ENCODE peak calls at places on chromosomes 16 and 17, in five cellular contexts. V is sigmoid colon, R is AG09309, Z is GM12864, X is stomach. S is an unnamed sample.

GRCh38 chr17:33968350-33969044 is 286.6 kb upstream of the CCL2 start:
- DNase-seq in Z (peak; percentile 82), R (no peak), X (no peak), V (no peak), S (no peak)

GRCh38 chr17:77445908-77446535 is 305.3 kb downstream of the SEC14L1 start:
- DNase-seq in Z (peak; percentile 76), R (no peak), X (peak; percentile 77), V (no peak), S (no peak)

GRCh38 chr17:21353326-21354010 is 22.7 kb upstream of the KCNJ12 start:
- DNase-seq in R (peak; percentile 28), X (no peak), Z (no peak), V (peak; percentile 64), S (peak; percentile 71)

GRCh38 chr17:64507418-64507766 is 615 bp downstream of the CEP95 start:
- DNase-seq in R (peak; percentile 43), X (no peak), V (no peak), Z (peak; percentile 41), S (peak; percentile 71)

GRCh38 chr17:27497696-27498095 is 41.4 kb downstream of the KSR1 start:
- DNase-seq in V (no peak), Z (no peak), R (no peak), X (no peak), S (peak; percentile 22)

GRCh38 chr17:51347851-51348584 is 87.7 kb downstream of the UTP18 start:
- DNase-seq in V (no peak), Z (no peak), X (no peak), R (no peak), S (no peak)

GRCh38 chr17:58630883-58631522 is 60.8 kb downstream of the TEX14 start:
- DNase-seq in Z (peak; percentile 90), X (peak; percentile 49), R (no peak), V (peak; percentile 73), S (no peak)

GRCh38 chr16:46583036-46583435 is 38.1 kb downstream of the SHCBP1 start:
- DNase-seq in R (no peak), V (no peak), X (no peak), Z (no peak), S (no peak)

GRCh38 chr17:17175917-17176316 is 30.2 kb downstream of the PLD6 start:
- DNase-seq in V (no peak), Z (no peak), X (no peak), R (no peak), S (no peak)

GRCh38 chr17:64183815-64184397 is 54.0 kb upstream of the ERN1 start:
- DNase-seq in R (no peak), X (no peak), V (no peak), Z (no peak), S (peak; percentile 78)

GRCh38 chr17:31571124-31571892 is 179.8 kb downstream of the RAB11FIP4 start:
- DNase-seq in X (peak; percentile 74), R (no peak), V (peak; percentile 96), Z (no peak), S (peak; percentile 96)

GRCh38 chr17:69597898-69598692 is 183.6 kb downstream of the MAP2K6 start:
- DNase-seq in R (no peak), Z (no peak), X (no peak), V (no peak), S (peak; percentile 63)

GRCh38 chr16:19474617-19475016 is 47.3 kb downstream of the GDE1 start:
- DNase-seq in V (no peak), Z (no peak), X (no peak), R (no peak), S (no peak)

GRCh38 chr16:66247516-66248089 is 118.9 kb upstream of the CDH5 start:
- DNase-seq in V (peak; percentile 77), X (no peak), R (no peak), Z (no peak), S (no peak)

GRCh38 chr17:82384051-82384729 is 12.6 kb downstream of the UTS2R start:
- DNase-seq in X (no peak), V (no peak), Z (no peak), R (no peak), S (no peak)

GRCh38 chr17:231966-232807 is 50.7 kb upstream of the DOC2B start:
- DNase-seq in X (no peak), V (peak; percentile 48), R (no peak), Z (no peak), S (no peak)

GRCh38 chr17:81999975-82000802 is 22.5 kb downstream of the CENPX start:
- DNase-seq in V (no peak), R (no peak), X (no peak), Z (no peak), S (no peak)

GRCh38 chr16:22144520-22144919 is 17.8 kb upstream of the SDR42E2 start:
- DNase-seq in V (no peak), X (no peak), Z (no peak), R (no peak), S (no peak)

GRCh38 chr16:31202402-31203385 is at the start of gene PYCARD:
- DNase-seq in Z (no peak), X (peak; percentile 45), R (no peak), V (peak; percentile 81), S (peak; percentile 32)

GRCh38 chr17:319266-319665 is 33.3 kb downstream of the RPH3AL start:
- DNase-seq in Z (no peak), X (no peak), V (peak; percentile 56), R (no peak), S (no peak)

GRCh38 chr17:8408371-8408770 is 10.7 kb upstream of the RNF222 start:
- DNase-seq in R (no peak), X (peak; percentile 49), Z (no peak), V (no peak), S (no peak)
- H3K4me3 ChIP-seq in R (no peak overlapping the region), X (no peak overlapping the region), Z (no peak overlapping the region), V (no peak overlapping the region), S (no peak overlapping the region)

GRCh38 chr17:9002610-9003354 is 18.5 kb upstream of the NTN1 start:
- DNase-seq in Z (no peak), R (no peak), V (no peak), X (no peak), S (no peak)
- TF ChIP-seq CTCF in Z (peak; percentile 31), R (no peak), V (peak; percentile 24), X (peak; percentile 20), S (no peak)

GRCh38 chr17:1485748-1486376 is 6.6 kb downstream of the MYO1C start:
- DNase-seq in V (peak; percentile 89), R (no peak), X (peak; percentile 73), Z (no peak), S (peak; percentile 73)
- H3K4me3 ChIP-seq in V (peak overlapping the region; percentile 86), R (peak overlapping the region; percentile 58), X (peak overlapping the region; percentile 72), Z (peak overlapping the region; percentile 78), S (peak overlapping the region; percentile 84)

DNA sequence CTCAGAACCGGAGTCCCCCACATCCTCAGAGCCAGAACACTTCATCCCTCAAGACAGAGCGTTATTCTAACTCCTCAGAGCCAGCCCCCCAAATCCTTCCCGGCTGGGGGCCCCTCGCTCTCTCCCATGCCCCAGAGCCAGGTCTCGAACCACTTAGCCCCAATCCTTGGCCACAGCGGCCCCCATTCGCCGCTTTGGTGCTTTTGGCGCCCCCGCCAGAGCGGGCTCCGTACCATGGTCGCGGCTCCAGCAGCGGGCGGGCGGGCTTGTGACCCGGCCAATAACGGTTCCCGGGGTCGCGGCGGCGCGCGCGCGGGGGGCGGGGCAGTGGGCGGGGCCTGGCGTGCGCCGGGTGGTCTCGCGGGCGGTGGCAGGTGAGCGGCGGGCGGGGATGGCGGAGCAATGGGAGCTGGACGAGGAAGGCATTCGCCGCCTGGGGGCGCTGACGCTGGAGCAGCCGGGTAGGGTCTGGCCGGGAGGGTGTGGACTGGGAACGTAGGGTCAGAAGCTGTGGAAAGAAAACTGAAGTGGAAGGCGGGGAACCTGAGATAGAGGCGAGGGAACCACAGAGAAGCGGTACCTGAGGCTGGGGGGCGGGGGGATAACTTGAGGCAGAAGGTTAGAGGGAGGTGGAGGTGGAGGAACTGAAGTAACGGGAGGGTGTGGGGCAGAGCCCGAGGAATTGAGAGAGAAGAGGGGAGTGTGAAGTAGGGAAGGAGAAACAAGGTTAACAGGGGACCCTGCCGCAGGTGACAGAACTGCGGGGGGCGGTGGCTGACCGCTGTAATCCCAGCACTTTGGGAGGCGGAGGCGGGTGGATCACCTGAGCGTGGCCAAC is at the start of the genes KCTD19 and LRRC36:
- DNase-seq in X (peak; percentile 78), R (no peak), Z (no peak), V (peak; percentile 74), S (no peak)
- TF ChIP-seq CTCF in X (peak; percentile 31), R (peak; percentile 40), Z (peak; percentile 54), V (no peak), S (peak; percentile 38)

GRCh38 chr17:66493283-66494019 is 191.0 kb downstream of the PRKCA start:
- DNase-seq in R (peak; percentile 60), X (no peak), Z (no peak), V (no peak), S (peak; percentile 89)
- H3K4me3 ChIP-seq in R (no peak overlapping the region), X (no peak overlapping the region), Z (no peak overlapping the region), V (no peak overlapping the region), S (no peak overlapping the region)

GRCh38 chr17:80609757-80610156 is 65.1 kb downstream of the RPTOR start:
- DNase-seq in R (no peak), V (no peak), X (no peak), Z (no peak), S (no peak)
- TF ChIP-seq CTCF in R (no peak), V (no peak), X (no peak), Z (no peak), S (no peak)

GRCh38 chr17:63082273-63082861 is 116.3 kb downstream of the TANC2 start:
- DNase-seq in V (no peak), Z (no peak), R (peak; percentile 8), X (no peak), S (peak; percentile 42)

GRCh38 chr17:63082952-63083351 is 116.9 kb downstream of the TANC2 start:
- DNase-seq in R (no peak), V (no peak), Z (no peak), X (no peak), S (peak; percentile 20)

GRCh38 chr17:63086483-63087185 is 120.6 kb downstream of the TANC2 start:
- DNase-seq in R (no peak), X (no peak), Z (no peak), V (no peak), S (no peak)
- H3K4me3 ChIP-seq in R (no peak overlapping the region), X (no peak overlapping the region), Z (no peak overlapping the region), V (no peak overlapping the region), S (no peak overlapping the region)

S was measured in AG10803.